ENCODE peak calls at places on chromosomes 13 and 19, in four cellular contexts. G is CD8-positive, alpha-beta memory T cell; J is effector memory CD4-positive, alpha-beta T cell; W is GM12878. X is an unnamed sample.
A peak's percentile ranks its signal among the peaks of the same experiment; 100 is the strongest.

GRCh38 chr13:110680852-110681251 is 25.1 kb downstream of the CARS2 start:
- DNase-seq in G (no peak), J (no peak), W (no peak), X (no peak)

GRCh38 chr19:36987091-36987490 is 71.0 kb downstream of the ZNF568 start:
- DNase-seq in G (no peak), J (no peak), W (no peak), X (no peak)

GRCh38 chr19:43526884-43527859 is at the start of gene ETHE1:
- DNase-seq in G (peak; percentile 69), J (peak; percentile 51), W (no peak), X (no peak)

GRCh38 chr13:30408319-30409101 is 13.8 kb upstream of the UBE2L5 start:
- DNase-seq in G (peak; percentile 88), J (peak; percentile 84), W (no peak), X (peak; percentile 82)

GRCh38 chr13:112883241-112883945 is 85.6 kb upstream of the MCF2L start:
- DNase-seq in G (no peak), J (no peak), W (no peak), X (no peak)

GRCh38 chr13:87089391-87089790 is 581.8 kb upstream of the SLITRK5 start:
- DNase-seq in G (no peak), J (no peak), W (no peak), X (no peak)

GRCh38 chr13:78241278-78241919 is 322.8 kb upstream of the EDNRB start:
- DNase-seq in G (no peak), J (no peak), W (no peak), X (no peak)

GRCh38 chr19:35783469-35784400 is 8.4 kb downstream of the ARHGAP33 start:
- DNase-seq in G (no peak), J (no peak), W (no peak), X (no peak)

GRCh38 chr13:70162141-70162540 is 53.9 kb upstream of the KLHL1 start:
- DNase-seq in G (no peak), J (no peak), W (no peak), X (no peak)

GRCh38 chr19:48478339-48479061 is 9.3 kb downstream of the CYTH2 start:
- DNase-seq in G (no peak), J (no peak), W (no peak), X (no peak)

GRCh38 chr19:3108775-3109174 is 14.6 kb downstream of the GNA11 start:
- DNase-seq in G (peak; percentile 58), J (peak; percentile 38), W (no peak), X (no peak)

GRCh38 chr19:21362291-21362690 is 3.5 kb downstream of the ZNF738 start:
- DNase-seq in G (no peak), J (no peak), W (no peak), X (no peak)

GRCh38 chr19:677201-677600 is 1.0 kb downstream of the FSTL3 start:
- DNase-seq in G (no peak), J (no peak), W (no peak), X (no peak)

GRCh38 chr19:56720281-56720680 is 48.7 kb upstream of the ZNF835 start:
- DNase-seq in G (no peak), J (no peak), W (no peak), X (no peak)

GRCh38 chr13:27016871-27017270 is 154.7 kb downstream of the USP12 start:
- DNase-seq in G (no peak), J (no peak), W (no peak), X (no peak)

GRCh38 chr13:20672772-20673171 is 30.7 kb upstream of the IL17D start:
- DNase-seq in G (no peak), J (no peak), W (no peak), X (no peak)

GRCh38 chr13:113113846-113114271 is 8.3 kb downstream of the F7 start:
- DNase-seq in G (no peak), J (no peak), W (no peak), X (no peak)

GRCh38 chr13:51244637-51245405 is 22.6 kb downstream of the FAM124A start:
- DNase-seq in G (no peak), J (no peak), W (no peak), X (no peak)

GRCh38 chr13:51241720-51242119 is 19.5 kb downstream of the FAM124A start:
- DNase-seq in G (no peak), J (no peak), W (no peak), X (no peak)

GRCh38 chr13:51245583-51245982 is 23.4 kb downstream of the FAM124A start:
- DNase-seq in G (no peak), J (no peak), W (no peak), X (no peak)

GRCh38 chr13:51243227-51243626 is 21.0 kb downstream of the FAM124A start:
- DNase-seq in G (no peak), J (no peak), W (no peak), X (no peak)

GRCh38 chr13:51243832-51244231 is 21.6 kb downstream of the FAM124A start:
- DNase-seq in G (no peak), J (no peak), W (no peak), X (no peak)
- H3K27me3 ChIP-seq in G (no peaks in the 10 kb centered on the region), J (peaks cover 2% of the 10 kb centered on the region), W (no peaks in the 10 kb centered on the region), X (no peaks in the 10 kb centered on the region)

DNA sequence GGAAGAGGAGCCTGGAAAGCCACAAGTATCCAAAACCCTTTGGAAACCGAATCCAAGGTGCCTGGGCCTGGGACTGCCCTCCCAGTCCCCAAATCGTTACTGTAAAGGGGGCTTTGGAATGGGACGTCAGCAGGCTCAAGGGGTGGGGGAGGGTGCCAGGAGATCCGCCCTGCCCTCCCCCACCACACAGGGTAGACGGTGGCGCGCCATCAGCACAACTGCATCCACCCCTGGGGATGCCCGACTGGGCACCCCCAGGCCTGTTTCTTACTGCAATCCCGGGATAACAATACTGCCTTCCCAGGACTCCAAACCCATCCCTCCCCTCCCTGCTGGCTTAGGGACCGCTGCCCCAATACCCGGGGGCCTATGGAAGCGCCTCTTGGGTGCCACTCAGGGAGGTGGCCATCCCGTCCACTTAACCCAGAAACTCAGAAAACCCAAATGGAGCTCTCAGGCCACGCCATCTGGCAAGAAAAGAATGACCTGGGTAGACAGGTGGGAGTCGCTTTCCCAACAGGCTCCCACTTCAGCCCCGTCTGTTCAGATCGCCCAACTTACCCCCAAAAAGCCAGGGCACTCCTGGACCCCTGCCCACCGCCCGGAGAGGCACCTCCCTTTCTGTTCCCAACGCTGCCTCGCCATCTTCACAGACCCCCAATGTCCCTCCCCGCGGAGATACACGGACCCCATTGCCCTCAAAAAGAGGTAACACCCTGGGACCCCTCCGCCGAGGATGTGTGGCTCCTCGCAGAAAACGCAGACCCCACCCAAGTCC is 2.4 kb downstream of the KLF16 start:
- DNase-seq in G (no peak), J (no peak), W (no peak), X (no peak)
- H3K4me3 ChIP-seq in G (no peak overlapping the region), J (peak overlapping the region; percentile 77), W (peak overlapping the region; percentile 94), X (peak overlapping the region; percentile 87)

GRCh38 chr13:94702181-94703041 is 9.9 kb downstream of the SOX21 start:
- DNase-seq in G (no peak), J (no peak), W (no peak), X (no peak)

GRCh38 chr13:94704347-94705080 is 7.8 kb downstream of the SOX21 start:
- DNase-seq in G (no peak), J (no peak), W (no peak), X (no peak)

GRCh38 chr13:94701313-94702180 is 10.8 kb downstream of the SOX21 start:
- DNase-seq in G (no peak), J (no peak), W (no peak), X (no peak)

GRCh38 chr13:94703721-94704314 is 8.5 kb downstream of the SOX21 start:
- DNase-seq in G (no peak), J (no peak), W (no peak), X (no peak)

GRCh38 chr13:94703271-94703670 is 9.1 kb downstream of the SOX21 start:
- DNase-seq in G (no peak), J (no peak), W (no peak), X (no peak)
- H3K27me3 ChIP-seq in G (peaks cover 76% of the 10 kb centered on the region), J (peaks cover 57% of the 10 kb centered on the region), W (peaks cover 35% of the 10 kb centered on the region), X (peaks cover 5% of the 10 kb centered on the region)

DNA sequence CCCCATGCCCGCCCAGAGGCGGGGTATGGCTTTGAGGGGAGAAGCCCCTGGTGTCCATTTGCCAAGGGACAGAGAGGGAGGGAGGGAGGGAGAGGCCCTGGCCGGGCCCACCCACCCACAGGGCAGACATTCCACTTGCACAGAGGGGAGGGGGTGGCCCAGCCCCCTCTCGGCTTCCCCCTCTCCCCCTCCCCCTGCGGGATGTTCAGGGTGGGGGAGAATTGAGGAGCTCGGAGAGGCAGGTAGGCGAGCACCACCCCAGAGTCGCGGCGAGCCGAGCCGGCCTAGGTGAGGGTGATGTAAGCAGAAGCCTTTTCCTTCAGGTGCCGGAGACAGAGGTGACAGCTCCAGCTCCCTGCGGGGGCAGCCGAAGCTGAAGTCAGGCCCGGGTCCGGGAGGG is 12.2 kb downstream of the DPF1 start:
- DNase-seq in G (no peak), J (no peak), W (no peak), X (no peak)
- H3K4me3 ChIP-seq in G (no peak overlapping the region), J (no peak overlapping the region), W (no peak overlapping the region), X (no peak overlapping the region)

GRCh38 chr13:111862836-111863815 is 203.8 kb upstream of the SOX1 start:
- DNase-seq in G (no peak), J (no peak), W (no peak), X (no peak)

GRCh38 chr13:111864566-111864965 is 202.4 kb upstream of the SOX1 start:
- DNase-seq in G (no peak), J (no peak), W (no peak), X (no peak)

GRCh38 chr13:111866731-111867245 is 200.2 kb upstream of the SOX1 start:
- DNase-seq in G (no peak), J (no peak), W (no peak), X (no peak)

GRCh38 chr13:111865826-111866225 is 201.1 kb upstream of the SOX1 start:
- DNase-seq in G (no peak), J (no peak), W (no peak), X (no peak)

GRCh38 chr13:111865046-111865445 is 201.9 kb upstream of the SOX1 start:
- DNase-seq in G (no peak), J (no peak), W (no peak), X (no peak)
- H3K27me3 ChIP-seq in G (no peaks in the 10 kb centered on the region), J (no peaks in the 10 kb centered on the region), W (no peaks in the 10 kb centered on the region), X (no peaks in the 10 kb centered on the region)

GRCh38 chr13:49624207-49624606 is 4.1 kb upstream of the ARL11 start:
- DNase-seq in G (no peak), J (no peak), W (no peak), X (no peak)
- H3K4me3 ChIP-seq in G (no peak overlapping the region), J (no peak overlapping the region), W (no peak overlapping the region), X (no peak overlapping the region)